ENCODE peak calls at places on chromosomes 11 and 22, in six cellular contexts. M, F, H, B, Z and X are unnamed samples.
A peak's percentile ranks its signal among the peaks of the same experiment; 100 is the strongest.

GRCh38 chr11:61776561-61777075 is 15.8 kb downstream of the TMEM258 start:
- DNase-seq in F (peak; percentile 86), B (peak; percentile 77), H (peak; percentile 71), M (peak; percentile 77), Z (peak; percentile 78), X (no peak)

GRCh38 chr11:118111019-118111743 is 24.4 kb upstream of the SMIM35 start:
- DNase-seq in M (peak; percentile 54), Z (no peak), F (no peak), H (no peak), B (no peak), X (no peak)

GRCh38 chr22:49359061-49359460 is 468.6 kb downstream of the BRD1 start:
- DNase-seq in Z (no peak), F (no peak), H (no peak), B (no peak), M (no peak), X (no peak)

GRCh38 chr22:19962246-19962908 is 20.8 kb upstream of the TXNRD2 start:
- DNase-seq in B (peak; percentile 89), F (peak; percentile 81), Z (peak; percentile 90), M (peak; percentile 91), H (peak; percentile 82), X (peak; percentile 77)

GRCh38 chr11:110296226-110297081 is at the start of gene RDX:
- DNase-seq in B (peak; percentile 94), F (peak; percentile 70), H (peak; percentile 74), M (peak; percentile 54), Z (peak; percentile 94), X (peak; percentile 84)

GRCh38 chr11:28529046-28529445 is 420.9 kb downstream of the METTL15 start:
- DNase-seq in Z (peak; percentile 55), H (peak; percentile 86), M (no peak), B (no peak), F (no peak), X (no peak)

GRCh38 chr11:34525098-34525497 is 11.5 kb upstream of the ELF5 start:
- DNase-seq in H (no peak), Z (no peak), F (no peak), M (no peak), B (no peak), X (no peak)

GRCh38 chr22:25076281-25076680 is 123.4 kb upstream of the CRYBB3 start:
- DNase-seq in Z (no peak), B (no peak), H (no peak), M (no peak), F (no peak), X (no peak)

GRCh38 chr11:110031171-110031570 is 62.0 kb upstream of the ZC3H12C start:
- DNase-seq in M (no peak), F (no peak), Z (no peak), H (no peak), B (no peak), X (no peak)

GRCh38 chr22:24435861-24436351 is 8.5 kb downstream of the ADORA2A start:
- DNase-seq in H (no peak), F (no peak), B (peak; percentile 58), Z (peak; percentile 90), M (no peak), X (peak; percentile 61)

GRCh38 chr11:62487136-62487535 is 59.5 kb downstream of the AHNAK start:
- DNase-seq in H (no peak), B (no peak), F (no peak), M (no peak), Z (no peak), X (no peak)

GRCh38 chr11:116867619-116868018 is 30.2 kb upstream of the APOA1 start:
- DNase-seq in Z (no peak), H (no peak), F (no peak), B (no peak), M (no peak), X (no peak)

GRCh38 chr11:61119055-61119454 is 16.8 kb downstream of the CD5 start:
- DNase-seq in M (no peak), H (no peak), F (no peak), B (no peak), Z (no peak), X (no peak)

GRCh38 chr11:72141066-72141465 is 5.5 kb downstream of the FOLR3 start:
- DNase-seq in B (no peak), Z (peak; percentile 96), F (no peak), M (no peak), H (peak; percentile 27), X (no peak)

GRCh38 chr11:70326843-70327242 is 56.4 kb downstream of the PPFIA1 start:
- DNase-seq in F (no peak), Z (no peak), B (no peak), M (no peak), H (no peak), X (no peak)

GRCh38 chr11:1728281-1728680 is 22.1 kb downstream of the IFITM10 start:
- DNase-seq in B (no peak), H (no peak), F (no peak), M (no peak), Z (no peak), X (no peak)

GRCh38 chr11:126334665-126335462 is 20.6 kb upstream of the ST3GAL4 start:
- DNase-seq in M (no peak), F (no peak), H (peak; percentile 88), Z (peak; percentile 83), B (no peak), X (peak; percentile 22)

GRCh38 chr11:85123752-85124231 is 503.4 kb downstream of the DLG2 start:
- DNase-seq in Z (no peak), H (no peak), B (no peak), M (no peak), F (no peak), X (no peak)

GRCh38 chr11:44658451-44658850 is 68.3 kb upstream of the TSPAN18 start:
- DNase-seq in F (no peak), B (no peak), H (peak; percentile 21), M (no peak), Z (peak; percentile 7), X (no peak)

GRCh38 chr11:46413755-46414465 is 22.3 kb upstream of the CHRM4 start:
- DNase-seq in M (no peak), H (no peak), F (no peak), B (no peak), Z (no peak), X (no peak)

GRCh38 chr11:121337078-121337477 is 44.5 kb downstream of the SC5D start:
- DNase-seq in Z (no peak), F (no peak), M (no peak), H (no peak), B (no peak), X (no peak)

GRCh38 chr11:119195680-119196079 is 10.4 kb downstream of the NHERF4 start:
- DNase-seq in F (peak; percentile 31), B (no peak), M (peak; percentile 61), Z (peak; percentile 75), H (peak; percentile 72), X (no peak)

GRCh38 chr11:63762662-63763505 is 5.7 kb downstream of the ZFTA start:
- DNase-seq in M (peak; percentile 64), H (peak; percentile 43), F (peak; percentile 43), B (peak; percentile 81), Z (no peak), X (peak; percentile 58)

GRCh38 chr11:2564588-2565440 is 120.0 kb downstream of the KCNQ1 start:
- DNase-seq in Z (no peak), B (no peak), H (no peak), F (no peak), M (no peak), X (no peak)

GRCh38 chr11:66488957-66489356 is 8.7 kb downstream of the DPP3 start:
- DNase-seq in M (no peak), Z (no peak), F (no peak), B (no peak), H (no peak), X (no peak)

GRCh38 chr11:21761000-21761399 is 431.9 kb upstream of the ANO5 start:
- DNase-seq in Z (no peak), H (no peak), B (no peak), M (no peak), F (no peak), X (no peak)
- H3K4me3 ChIP-seq in Z (no peak overlapping the region), H (no peak overlapping the region), B (no peak overlapping the region), M (no peak overlapping the region), F (no peak overlapping the region), X (no peak overlapping the region)

GRCh38 chr11:114173836-114174235 is 114.3 kb downstream of the ZBTB16 start:
- DNase-seq in H (no peak), F (no peak), B (no peak), M (no peak), Z (no peak), X (no peak)

GRCh38 chr11:114174712-114175495 is 115.4 kb downstream of the ZBTB16 start:
- DNase-seq in M (no peak), H (no peak), Z (no peak), F (no peak), B (no peak), X (no peak)

GRCh38 chr11:114176321-114176720 is 116.8 kb downstream of the ZBTB16 start:
- DNase-seq in B (no peak), M (no peak), H (no peak), Z (no peak), F (peak; percentile 80), X (no peak)

GRCh38 chr11:114172871-114173444 is 113.4 kb downstream of the ZBTB16 start:
- DNase-seq in F (no peak), M (no peak), H (no peak), B (no peak), Z (no peak), X (peak; percentile 85)

DNA sequence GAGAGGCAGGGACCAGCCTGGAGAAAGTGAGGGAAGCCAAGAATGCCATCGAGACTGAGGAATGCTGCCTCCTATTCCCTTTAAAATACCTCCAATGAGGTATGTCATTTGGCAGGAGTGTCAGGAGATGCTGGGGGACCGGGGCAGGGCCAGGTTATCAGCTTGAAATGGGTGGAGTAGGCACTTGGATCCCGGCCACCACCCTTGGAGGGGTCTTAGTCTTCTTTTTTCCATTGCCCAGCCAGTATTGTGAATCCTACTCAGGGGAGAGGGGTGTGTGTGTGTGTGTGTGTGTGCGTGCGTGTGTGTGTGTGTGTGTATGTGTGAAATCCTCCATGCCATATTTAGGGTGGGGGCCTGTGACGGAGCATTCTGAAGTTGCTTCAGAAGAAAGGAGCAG is 116.2 kb downstream of the ZBTB16 start:
- DNase-seq in H (no peak), F (no peak), M (no peak), Z (no peak), B (no peak), X (no peak)
- H3K27ac ChIP-seq in H (no peak overlapping the region), F (peak overlapping the region; percentile 99), M (no peak overlapping the region), Z (no peak overlapping the region), B (peak overlapping the region; percentile 60), X (peak overlapping the region; percentile 99)

GRCh38 chr22:47625013-47625385 is 862.5 kb downstream of the TBC1D22A start:
- DNase-seq in Z (no peak), H (no peak), M (no peak), F (no peak), B (no peak), X (no peak)
- H3K4me3 ChIP-seq in Z (no peak overlapping the region), H (no peak overlapping the region), M (no peak overlapping the region), F (no peak overlapping the region), B (no peak overlapping the region), X (no peak overlapping the region)

DNA sequence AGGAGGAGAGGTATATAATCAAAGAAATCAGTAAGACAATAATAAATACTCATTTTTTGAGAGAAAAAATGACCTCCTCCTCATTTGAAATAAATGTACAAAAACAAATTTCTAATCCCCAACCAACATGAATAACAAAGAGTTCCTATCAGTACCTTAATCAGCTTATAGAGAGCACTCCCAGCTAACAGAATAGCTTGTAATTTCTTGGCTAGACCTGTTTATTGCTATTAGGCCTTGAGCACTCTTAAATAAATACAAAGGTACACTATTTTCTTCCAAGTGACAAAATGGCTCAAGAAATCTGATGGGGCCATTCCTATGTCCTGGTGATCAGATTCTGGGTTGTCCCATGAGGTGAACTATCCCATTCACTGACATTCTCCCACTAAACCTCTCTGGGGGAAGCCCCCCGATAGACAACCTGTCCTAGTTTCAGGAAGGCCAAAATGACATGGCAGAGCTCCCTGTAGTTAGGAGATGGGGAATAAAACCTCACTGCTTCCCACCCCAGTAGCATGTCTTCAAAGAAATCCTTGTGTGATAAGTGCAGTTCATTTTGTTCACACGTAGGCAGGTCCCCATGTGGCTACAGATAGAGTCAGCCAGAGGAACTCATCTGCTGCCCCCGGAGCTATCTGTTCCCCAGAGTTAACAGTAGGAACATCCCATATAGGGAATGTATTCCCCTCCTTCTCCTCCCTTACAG is 385.7 kb downstream of the SOX6 start:
- DNase-seq in Z (no peak), F (no peak), M (no peak), B (no peak), H (no peak), X (no peak)
- H3K27ac ChIP-seq in Z (peak overlapping the region; percentile 76), F (peak overlapping the region; percentile 48), M (no peak overlapping the region), B (no peak overlapping the region), H (no peak overlapping the region), X (peak overlapping the region; percentile 82)